ENCODE peak calls at places on chromosomes 13 and 19, in eight cellular contexts. I, Q, W, G, M, H, N and P are unnamed samples.

GRCh38 chr13:38848360-38848759 is 142.3 kb downstream of the STOML3 start:
- DNase-seq in Q (no peak), M (no peak), G (peak), I (no peak), W (no peak), H (no peak), N (no peak), P (no peak)

GRCh38 chr13:97724450-97724849 is 229.0 kb upstream of the IPO5 start:
- DNase-seq in N (no peak), G (no peak), M (no peak), Q (no peak), W (no peak), H (no peak), I (no peak), P (no peak)

GRCh38 chr19:5345895-5346386 is 5.3 kb upstream of the PTPRS start:
- DNase-seq in I (peak), W (no peak), H (no peak), Q (no peak), M (no peak), N (no peak), G (no peak), P (peak)

GRCh38 chr13:75870397-75870801 is 234.3 kb downstream of the LMO7 start:
- DNase-seq in W (no peak), Q (no peak), M (no peak), I (no peak), N (no peak), H (no peak), G (no peak), P (peak)

GRCh38 chr13:33289966-33290365 is 4.4 kb upstream of the STARD13 start:
- DNase-seq in M (no peak), I (no peak), G (no peak), W (no peak), H (no peak), Q (no peak), N (no peak), P (no peak)

GRCh38 chr19:14450168-14450874 is 17.2 kb downstream of the PKN1 start:
- DNase-seq in W (no peak), H (no peak), M (no peak), Q (no peak), I (no peak), G (no peak), N (no peak), P (peak)

GRCh38 chr19:19444694-19445155 is 39.2 kb downstream of the GATAD2A start:
- DNase-seq in I (no peak), M (no peak), G (no peak), N (no peak), W (no peak), H (no peak), Q (no peak), P (peak)

GRCh38 chr19:2557093-2557440 is 81.1 kb downstream of the GADD45B start:
- DNase-seq in M (no peak), G (no peak), Q (no peak), I (no peak), N (no peak), W (peak), H (no peak), P (no peak)

GRCh38 chr19:43639507-43640423 is at the start of gene CADM4:
- DNase-seq in M (peak), W (peak), N (no peak), Q (peak), I (no peak), G (peak), H (no peak), P (no peak)

GRCh38 chr13:50512602-50513527 is 330.6 kb downstream of the DLEU7 start:
- DNase-seq in I (no peak), M (peak), N (no peak), H (no peak), G (peak), W (peak), Q (peak), P (peak)

GRCh38 chr19:38506723-38507550 is 73.4 kb downstream of the RYR1 start:
- DNase-seq in N (peak), I (peak), M (peak), W (peak), H (no peak), Q (peak), G (peak), P (peak)

GRCh38 chr19:38514812-38515633 is 81.5 kb downstream of the RYR1 start:
- DNase-seq in W (peak), H (peak), I (peak), N (peak), Q (peak), G (no peak), M (peak), P (peak)

GRCh38 chr13:36787181-36787580 is 31.8 kb upstream of the RFXAP start:
- DNase-seq in W (no peak), H (no peak), M (no peak), I (peak), Q (no peak), G (no peak), N (no peak), P (no peak)

GRCh38 chr19:16702123-16702522 is 17.5 kb upstream of the NWD1 start:
- DNase-seq in N (no peak), M (peak), W (peak), Q (peak), G (peak), I (peak), H (peak), P (peak)

GRCh38 chr13:26061947-26062346 is 10.1 kb upstream of the SHISA2 start:
- DNase-seq in W (no peak), I (peak), G (no peak), H (peak), M (no peak), Q (no peak), N (no peak), P (peak)

GRCh38 chr19:54041969-54042606 is 21.6 kb downstream of the VSTM1 start:
- DNase-seq in Q (no peak), H (no peak), I (no peak), N (no peak), M (no peak), G (no peak), W (no peak), P (no peak)

GRCh38 chr13:21670006-21670882 is 629 bp upstream of the FGF9 start:
- DNase-seq in G (peak), H (no peak), W (peak), M (peak), N (peak), Q (no peak), I (peak), P (peak)
- TF ChIP-seq CTCF in G (no peak), H (peak), W (no peak), M (no peak), N (peak), Q (no peak), I (peak), P (no peak)

GRCh38 chr13:87810391-87810801 is 139.2 kb downstream of the SLITRK5 start:
- DNase-seq in G (no peak), I (no peak), H (no peak), M (no peak), N (no peak), W (no peak), Q (no peak), P (no peak)
- TF ChIP-seq CTCF in G (no peak), I (no peak), H (no peak), M (no peak), N (peak), W (no peak), Q (no peak), P (no peak)

GRCh38 chr13:72542241-72542640 is 185.2 kb downstream of the MZT1 start:
- DNase-seq in M (no peak), G (no peak), N (no peak), I (no peak), H (no peak), Q (no peak), W (no peak), P (no peak)
- TF ChIP-seq CTCF in M (no peak), G (no peak), N (no peak), I (no peak), H (no peak), Q (no peak), W (no peak), P (no peak)

DNA sequence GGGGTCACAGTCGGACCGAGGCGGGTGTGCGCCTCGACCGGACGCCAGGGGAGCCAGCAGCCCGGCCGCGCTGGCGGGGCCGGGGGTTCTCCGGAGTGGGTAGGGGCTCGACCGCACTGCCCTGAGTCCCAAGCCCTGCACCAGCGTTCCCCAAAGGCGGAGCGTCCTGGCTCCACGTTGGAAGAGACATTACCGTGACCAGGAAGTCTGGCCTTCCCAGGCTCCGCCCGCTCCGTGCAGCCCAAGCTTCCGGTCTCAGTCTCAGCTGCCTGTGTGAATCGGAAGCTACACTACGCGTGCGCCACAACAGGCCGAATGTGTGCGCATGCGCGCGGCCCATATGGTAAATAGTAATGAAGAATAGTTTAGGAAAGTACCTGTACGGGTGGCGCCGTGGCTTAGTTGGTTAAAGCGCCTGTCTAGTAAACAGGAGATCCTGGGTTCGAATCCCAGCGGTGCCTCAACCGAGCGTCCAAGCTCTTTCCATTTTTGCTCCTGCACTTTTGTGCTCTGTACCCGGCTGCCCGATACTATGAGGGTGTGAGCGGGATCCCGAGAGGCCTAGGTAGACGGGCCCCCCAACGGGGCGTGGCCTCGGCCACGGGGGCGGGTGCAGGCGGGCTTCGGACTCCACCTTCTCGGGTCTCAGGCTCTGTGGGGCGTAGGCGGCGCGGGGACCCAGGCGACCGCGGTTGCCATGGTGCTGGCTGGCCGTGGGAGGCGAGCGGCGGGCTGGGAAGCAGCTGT is 17.3 kb upstream of the LRP3 start:
- DNase-seq in I (peak), Q (peak), G (peak), M (peak), N (peak), W (peak), H (peak), P (peak)
- TF ChIP-seq CTCF in I (peak), Q (peak), G (no peak), M (peak), N (peak), W (no peak), H (peak), P (peak)